ENCODE peak calls at places on chromosome 1, in six cellular contexts. One of them, this sample, is unnamed.

GRCh38 chr1:182149411-182149965 is 88.0 kb upstream of the ZNF648 start:
- DNase-seq in left ventricle myocardium inferior: no peak
- DNase-seq in OCI-LY7: no peak
- DNase-seq in endothelial cell: no peak
- DNase-seq in fibroblast of lung: peak; percentile 86
- DNase-seq in AG09319: peak; percentile 59
- DNase-seq in this sample: peak; percentile 78

GRCh38 chr1:11505591-11506538 is 26.9 kb downstream of the DISP3 start:
- DNase-seq in endothelial cell: no peak
- DNase-seq in fibroblast of lung: no peak
- DNase-seq in AG09319: no peak
- DNase-seq in left ventricle myocardium inferior: no peak
- DNase-seq in OCI-LY7: no peak
- DNase-seq in this sample: no peak

GRCh38 chr1:154157520-154158306 is 2.8 kb upstream of the NUP210L start:
- DNase-seq in AG09319: no peak
- DNase-seq in endothelial cell: no peak
- DNase-seq in fibroblast of lung: peak; percentile 21
- DNase-seq in OCI-LY7: peak; percentile 75
- DNase-seq in left ventricle myocardium inferior: no peak
- DNase-seq in this sample: no peak

GRCh38 chr1:232524056-232524455 is 105.9 kb downstream of the SIPA1L2 start:
- DNase-seq in AG09319: no peak
- DNase-seq in fibroblast of lung: no peak
- DNase-seq in left ventricle myocardium inferior: no peak
- DNase-seq in OCI-LY7: no peak
- DNase-seq in endothelial cell: no peak
- DNase-seq in this sample: no peak

GRCh38 chr1:115706774-115707425 is 61.6 kb downstream of the CASQ2 start:
- DNase-seq in OCI-LY7: peak; percentile 57
- DNase-seq in left ventricle myocardium inferior: no peak
- DNase-seq in AG09319: peak; percentile 14
- DNase-seq in fibroblast of lung: peak; percentile 72
- DNase-seq in endothelial cell: no peak
- DNase-seq in this sample: no peak

GRCh38 chr1:208520700-208521099 is 276.5 kb upstream of the PLXNA2 start:
- DNase-seq in AG09319: no peak
- DNase-seq in fibroblast of lung: no peak
- DNase-seq in OCI-LY7: no peak
- DNase-seq in endothelial cell: no peak
- DNase-seq in left ventricle myocardium inferior: no peak
- DNase-seq in this sample: peak; percentile 30

GRCh38 chr1:52007228-52008073 is 17.0 kb upstream of the RAB3B start:
- DNase-seq in OCI-LY7: no peak
- DNase-seq in endothelial cell: no peak
- DNase-seq in left ventricle myocardium inferior: no peak
- DNase-seq in fibroblast of lung: no peak
- DNase-seq in AG09319: no peak
- DNase-seq in this sample: no peak

GRCh38 chr1:90711696-90712095 is 5.4 kb downstream of the BARHL2 start:
- DNase-seq in endothelial cell: no peak
- DNase-seq in AG09319: no peak
- DNase-seq in fibroblast of lung: no peak
- DNase-seq in OCI-LY7: no peak
- DNase-seq in left ventricle myocardium inferior: no peak
- DNase-seq in this sample: no peak

GRCh38 chr1:33061827-33062226 is 19.1 kb upstream of the AZIN2 start:
- DNase-seq in fibroblast of lung: no peak
- DNase-seq in left ventricle myocardium inferior: no peak
- DNase-seq in OCI-LY7: no peak
- DNase-seq in AG09319: no peak
- DNase-seq in endothelial cell: no peak
- DNase-seq in this sample: no peak

GRCh38 chr1:79708646-79709237 is 702.2 kb upstream of the ADGRL4 start:
- DNase-seq in OCI-LY7: peak; percentile 65
- DNase-seq in fibroblast of lung: peak; percentile 1
- DNase-seq in AG09319: no peak
- DNase-seq in endothelial cell: no peak
- DNase-seq in left ventricle myocardium inferior: no peak
- DNase-seq in this sample: no peak

GRCh38 chr1:10251325-10252103 is 41.1 kb downstream of the KIF1B start:
- DNase-seq in AG09319: no peak
- DNase-seq in left ventricle myocardium inferior: no peak
- DNase-seq in OCI-LY7: no peak
- DNase-seq in fibroblast of lung: peak; percentile 33
- DNase-seq in endothelial cell: no peak
- DNase-seq in this sample: no peak

GRCh38 chr1:224264321-224264720 is 65.7 kb downstream of the NVL start:
- DNase-seq in OCI-LY7: no peak
- DNase-seq in endothelial cell: no peak
- DNase-seq in AG09319: no peak
- DNase-seq in left ventricle myocardium inferior: no peak
- DNase-seq in fibroblast of lung: no peak
- DNase-seq in this sample: no peak

GRCh38 chr1:3508757-3509415 is 54.4 kb downstream of the ARHGEF16 start:
- DNase-seq in fibroblast of lung: no peak
- DNase-seq in AG09319: no peak
- DNase-seq in endothelial cell: no peak
- DNase-seq in left ventricle myocardium inferior: no peak
- DNase-seq in OCI-LY7: no peak
- DNase-seq in this sample: no peak

GRCh38 chr1:202575906-202576653 is 134.2 kb downstream of the SYT2 start:
- DNase-seq in AG09319: no peak
- DNase-seq in left ventricle myocardium inferior: no peak
- DNase-seq in fibroblast of lung: no peak
- DNase-seq in OCI-LY7: no peak
- DNase-seq in endothelial cell: no peak
- DNase-seq in this sample: no peak

GRCh38 chr1:183590225-183591191 is at the start of gene NCF2:
- DNase-seq in left ventricle myocardium inferior: no peak
- DNase-seq in AG09319: no peak
- DNase-seq in endothelial cell: no peak
- DNase-seq in OCI-LY7: peak; percentile 89
- DNase-seq in fibroblast of lung: no peak
- DNase-seq in this sample: no peak

GRCh38 chr1:48673725-48674124 is 103.0 kb downstream of the BEND5 start:
- DNase-seq in endothelial cell: peak; percentile 40
- DNase-seq in fibroblast of lung: no peak
- DNase-seq in AG09319: no peak
- DNase-seq in OCI-LY7: peak; percentile 6
- DNase-seq in left ventricle myocardium inferior: no peak
- DNase-seq in this sample: no peak
- TF ChIP-seq CTCF in endothelial cell: no peak
- TF ChIP-seq CTCF in fibroblast of lung: no peak
- TF ChIP-seq CTCF in AG09319: no peak
- TF ChIP-seq CTCF in OCI-LY7: peak; percentile 39
- TF ChIP-seq CTCF in left ventricle myocardium inferior: peak; percentile 17
- TF ChIP-seq CTCF in this sample: no peak

GRCh38 chr1:158494737-158495136 is 22.7 kb downstream of the OR10R2 start:
- DNase-seq in AG09319: no peak
- DNase-seq in fibroblast of lung: no peak
- DNase-seq in endothelial cell: no peak
- DNase-seq in OCI-LY7: no peak
- DNase-seq in left ventricle myocardium inferior: no peak
- DNase-seq in this sample: no peak

GRCh38 chr1:158491372-158491771 is 19.4 kb downstream of the OR10R2 start:
- DNase-seq in OCI-LY7: no peak
- DNase-seq in fibroblast of lung: no peak
- DNase-seq in endothelial cell: no peak
- DNase-seq in AG09319: no peak
- DNase-seq in left ventricle myocardium inferior: no peak
- DNase-seq in this sample: no peak

DNA sequence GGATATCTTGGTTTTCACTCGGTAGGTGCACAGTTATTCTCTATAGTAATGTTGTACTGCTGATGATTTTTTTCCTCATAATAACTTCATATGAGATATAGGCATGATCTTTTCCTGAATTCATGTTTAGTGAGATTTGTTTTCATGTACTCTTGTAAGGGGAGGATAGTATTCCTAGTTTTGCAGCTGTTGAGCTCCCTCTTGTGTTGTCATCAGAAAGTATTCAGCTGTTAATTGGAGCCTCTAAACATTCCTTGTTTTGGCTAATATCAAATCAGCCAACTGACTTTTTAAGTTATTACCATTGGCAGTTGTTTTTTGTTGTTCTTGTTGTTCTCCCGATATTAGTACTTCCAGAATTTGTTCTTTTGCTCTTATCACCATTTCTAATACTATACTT is 24.4 kb downstream of the OR10R2 start:
- DNase-seq in left ventricle myocardium inferior: no peak
- DNase-seq in endothelial cell: no peak
- DNase-seq in OCI-LY7: peak; percentile 24
- DNase-seq in fibroblast of lung: no peak
- DNase-seq in AG09319: no peak
- DNase-seq in this sample: no peak
- TF ChIP-seq CTCF in left ventricle myocardium inferior: peak; percentile 27
- TF ChIP-seq CTCF in endothelial cell: no peak
- TF ChIP-seq CTCF in OCI-LY7: peak; percentile 67
- TF ChIP-seq CTCF in fibroblast of lung: no peak
- TF ChIP-seq CTCF in AG09319: no peak
- TF ChIP-seq CTCF in this sample: no peak

GRCh38 chr1:37323486-37324377 is 150.6 kb upstream of the ZC3H12A start:
- DNase-seq in left ventricle myocardium inferior: no peak
- DNase-seq in OCI-LY7: peak; percentile 54
- DNase-seq in AG09319: no peak
- DNase-seq in endothelial cell: peak; percentile 48
- DNase-seq in fibroblast of lung: peak; percentile 20
- DNase-seq in this sample: no peak
- TF ChIP-seq CTCF in left ventricle myocardium inferior: peak; percentile 46
- TF ChIP-seq CTCF in OCI-LY7: peak; percentile 91
- TF ChIP-seq CTCF in AG09319: peak; percentile 28
- TF ChIP-seq CTCF in endothelial cell: peak; percentile 95
- TF ChIP-seq CTCF in fibroblast of lung: peak; percentile 38
- TF ChIP-seq CTCF in this sample: peak; percentile 46

GRCh38 chr1:17845583-17845982 is 90.5 kb downstream of the ACTL8 start:
- DNase-seq in left ventricle myocardium inferior: no peak
- DNase-seq in endothelial cell: no peak
- DNase-seq in OCI-LY7: no peak
- DNase-seq in fibroblast of lung: no peak
- DNase-seq in AG09319: no peak
- DNase-seq in this sample: no peak

GRCh38 chr1:17852383-17852782 is 97.2 kb downstream of the ACTL8 start:
- DNase-seq in AG09319: no peak
- DNase-seq in endothelial cell: no peak
- DNase-seq in fibroblast of lung: no peak
- DNase-seq in left ventricle myocardium inferior: no peak
- DNase-seq in OCI-LY7: no peak
- DNase-seq in this sample: no peak

GRCh38 chr1:17851075-17851474 is 95.9 kb downstream of the ACTL8 start:
- DNase-seq in AG09319: no peak
- DNase-seq in left ventricle myocardium inferior: no peak
- DNase-seq in OCI-LY7: no peak
- DNase-seq in fibroblast of lung: no peak
- DNase-seq in endothelial cell: no peak
- DNase-seq in this sample: no peak

GRCh38 chr1:17853241-17853640 is 98.1 kb downstream of the ACTL8 start:
- DNase-seq in endothelial cell: no peak
- DNase-seq in OCI-LY7: no peak
- DNase-seq in AG09319: no peak
- DNase-seq in left ventricle myocardium inferior: no peak
- DNase-seq in fibroblast of lung: no peak
- DNase-seq in this sample: no peak

DNA sequence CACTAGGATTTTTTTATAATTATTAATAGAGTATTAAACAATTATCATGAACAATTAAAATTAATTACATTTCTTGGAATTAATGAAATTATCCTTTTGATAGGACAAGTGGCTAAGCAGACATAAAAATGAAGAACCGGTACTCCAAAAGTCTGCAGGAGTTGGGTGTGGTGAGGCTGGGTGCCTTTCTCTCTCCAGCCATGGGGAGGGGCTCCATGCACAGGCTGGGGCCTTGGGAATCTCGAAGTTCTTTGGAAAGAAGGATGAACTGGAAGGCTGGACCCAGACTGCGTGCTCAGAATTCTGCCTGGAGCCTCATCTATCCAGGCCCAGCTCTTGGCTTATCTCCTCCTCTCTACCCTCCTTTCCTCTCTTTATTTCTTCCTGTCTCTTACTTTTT is 94.1 kb downstream of the ACTL8 start:
- DNase-seq in AG09319: no peak
- DNase-seq in endothelial cell: no peak
- DNase-seq in OCI-LY7: no peak
- DNase-seq in fibroblast of lung: peak; percentile 25
- DNase-seq in left ventricle myocardium inferior: no peak
- DNase-seq in this sample: no peak
- TF ChIP-seq CTCF in AG09319: peak; percentile 71
- TF ChIP-seq CTCF in endothelial cell: no peak
- TF ChIP-seq CTCF in OCI-LY7: no peak
- TF ChIP-seq CTCF in fibroblast of lung: peak; percentile 47
- TF ChIP-seq CTCF in left ventricle myocardium inferior: peak; percentile 53
- TF ChIP-seq CTCF in this sample: peak; percentile 43

GRCh38 chr1:109080441-109081082 is 4.8 kb upstream of the TAF13 start:
- DNase-seq in OCI-LY7: no peak
- DNase-seq in endothelial cell: no peak
- DNase-seq in AG09319: no peak
- DNase-seq in left ventricle myocardium inferior: no peak
- DNase-seq in fibroblast of lung: no peak
- DNase-seq in this sample: peak; percentile 34

GRCh38 chr1:109079240-109079622 is 3.4 kb upstream of the TAF13 start:
- DNase-seq in left ventricle myocardium inferior: no peak
- DNase-seq in OCI-LY7: no peak
- DNase-seq in endothelial cell: no peak
- DNase-seq in fibroblast of lung: no peak
- DNase-seq in AG09319: no peak
- DNase-seq in this sample: no peak

GRCh38 chr1:109078317-109078716 is 2.5 kb upstream of the TAF13 start:
- DNase-seq in fibroblast of lung: no peak
- DNase-seq in endothelial cell: no peak
- DNase-seq in AG09319: no peak
- DNase-seq in OCI-LY7: peak; percentile 57
- DNase-seq in left ventricle myocardium inferior: no peak
- DNase-seq in this sample: peak; percentile 21

DNA sequence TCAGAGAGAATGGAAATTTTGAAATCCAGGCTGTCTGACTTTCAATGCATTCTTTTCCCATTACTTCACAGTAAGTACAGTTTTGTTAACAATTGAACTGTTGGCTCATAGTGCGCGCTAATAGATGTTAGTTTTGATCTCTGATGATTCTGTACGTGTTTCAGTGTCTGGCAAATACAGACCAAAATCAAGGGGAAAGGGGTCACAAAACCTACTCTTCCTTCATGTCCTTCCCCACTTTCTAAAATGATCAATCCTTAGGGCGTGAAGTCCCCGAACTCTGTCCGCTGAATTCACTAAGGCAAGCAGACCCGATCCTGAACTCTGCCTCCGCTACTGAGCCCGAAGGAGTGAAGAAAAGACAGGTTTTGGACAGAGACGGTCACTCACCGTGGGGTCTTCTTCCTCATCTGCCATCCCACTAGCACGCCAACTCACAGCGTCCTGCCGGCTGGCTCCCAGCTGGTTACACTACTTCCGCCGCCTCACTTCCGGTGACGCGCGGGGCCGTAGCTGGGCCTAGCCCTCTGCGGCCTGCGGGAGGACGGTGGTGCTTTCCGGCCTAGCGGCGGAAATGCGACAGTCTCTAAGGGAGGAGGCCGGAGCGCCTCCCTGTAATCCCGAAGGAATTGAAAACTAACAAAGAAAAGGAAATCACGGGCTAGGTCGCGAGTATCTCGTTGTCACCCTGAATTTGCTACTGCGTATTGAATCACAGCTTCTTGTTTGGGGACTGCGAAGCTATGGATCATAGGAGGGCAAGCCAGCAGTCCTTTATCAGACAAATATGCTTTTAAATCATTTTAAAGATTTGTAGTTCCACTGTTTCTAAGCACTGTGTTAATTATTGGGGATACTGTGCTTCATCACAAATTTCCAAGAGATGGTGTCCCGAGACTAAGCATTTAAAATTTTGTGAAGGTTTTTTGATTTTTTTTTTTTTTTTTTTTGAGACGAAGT is at the start of gene TAF13:
- DNase-seq in left ventricle myocardium inferior: peak; percentile 96
- DNase-seq in fibroblast of lung: peak; percentile 95
- DNase-seq in endothelial cell: peak; percentile 97
- DNase-seq in OCI-LY7: peak; percentile 96
- DNase-seq in AG09319: peak; percentile 89
- DNase-seq in this sample: peak; percentile 95
- TF ChIP-seq CTCF in left ventricle myocardium inferior: peak; percentile 58
- TF ChIP-seq CTCF in fibroblast of lung: peak; percentile 32
- TF ChIP-seq CTCF in endothelial cell: no peak
- TF ChIP-seq CTCF in OCI-LY7: peak; percentile 17
- TF ChIP-seq CTCF in AG09319: peak; percentile 22
- TF ChIP-seq CTCF in this sample: no peak